ENCODE peak calls at places on chromosome 9, in nine cellular contexts. One of them, this sample, is unnamed.

GRCh38 chr9:111807197-111807596 is 12.5 kb upstream of the SHOC1 start:
- DNase-seq in M059J: no peak
- DNase-seq in type B pancreatic cell: no peak
- DNase-seq in naive B cell: no peak
- DNase-seq in NCI-H748 treated with DMSO at 0.1 percent for 48 hours: no peak
- DNase-seq in ovary: no peak
- DNase-seq in AG04450: no peak
- DNase-seq in IMR-90: no peak
- DNase-seq in G401: no peak
- DNase-seq in this sample: no peak

GRCh38 chr9:7117676-7118561 is 360.1 kb downstream of the KDM4C start:
- DNase-seq in M059J: no peak
- DNase-seq in type B pancreatic cell: no peak
- DNase-seq in naive B cell: no peak
- DNase-seq in NCI-H748 treated with DMSO at 0.1 percent for 48 hours: peak
- DNase-seq in ovary: no peak
- DNase-seq in AG04450: no peak
- DNase-seq in IMR-90: peak
- DNase-seq in G401: peak
- DNase-seq in this sample: peak

GRCh38 chr9:114732842-114733241 is 50.9 kb upstream of the TEX48 start:
- DNase-seq in M059J: peak
- DNase-seq in type B pancreatic cell: no peak
- DNase-seq in naive B cell: no peak
- DNase-seq in NCI-H748 treated with DMSO at 0.1 percent for 48 hours: no peak
- DNase-seq in ovary: no peak
- DNase-seq in AG04450: no peak
- DNase-seq in IMR-90: peak
- DNase-seq in G401: no peak
- DNase-seq in this sample: no peak

GRCh38 chr9:19641046-19641445 is 147.8 kb downstream of the SLC24A2 start:
- DNase-seq in M059J: peak
- DNase-seq in type B pancreatic cell: no peak
- DNase-seq in naive B cell: no peak
- DNase-seq in NCI-H748 treated with DMSO at 0.1 percent for 48 hours: no peak
- DNase-seq in ovary: no peak
- DNase-seq in AG04450: no peak
- DNase-seq in IMR-90: no peak
- DNase-seq in G401: no peak
- DNase-seq in this sample: no peak

GRCh38 chr9:23707249-23707648 is 118.8 kb downstream of the ELAVL2 start:
- DNase-seq in M059J: no peak
- DNase-seq in type B pancreatic cell: no peak
- DNase-seq in naive B cell: no peak
- DNase-seq in NCI-H748 treated with DMSO at 0.1 percent for 48 hours: no peak
- DNase-seq in ovary: no peak
- DNase-seq in AG04450: no peak
- DNase-seq in IMR-90: no peak
- DNase-seq in G401: no peak
- DNase-seq in this sample: no peak

GRCh38 chr9:78769684-78770083 is 472.8 kb downstream of the PSAT1 start:
- DNase-seq in M059J: no peak
- DNase-seq in type B pancreatic cell: no peak
- DNase-seq in naive B cell: no peak
- DNase-seq in NCI-H748 treated with DMSO at 0.1 percent for 48 hours: no peak
- DNase-seq in ovary: no peak
- DNase-seq in AG04450: no peak
- DNase-seq in IMR-90: no peak
- DNase-seq in G401: no peak
- DNase-seq in this sample: no peak

GRCh38 chr9:121253821-121254471 is 14.0 kb upstream of the GSN start:
- DNase-seq in M059J: no peak
- DNase-seq in type B pancreatic cell: no peak
- DNase-seq in naive B cell: no peak
- DNase-seq in NCI-H748 treated with DMSO at 0.1 percent for 48 hours: no peak
- DNase-seq in ovary: no peak
- DNase-seq in AG04450: no peak
- DNase-seq in IMR-90: no peak
- DNase-seq in G401: no peak
- DNase-seq in this sample: no peak

GRCh38 chr9:90296539-90296938 is 346.1 kb downstream of the DIRAS2 start:
- DNase-seq in M059J: no peak
- DNase-seq in type B pancreatic cell: no peak
- DNase-seq in naive B cell: no peak
- DNase-seq in NCI-H748 treated with DMSO at 0.1 percent for 48 hours: no peak
- DNase-seq in ovary: no peak
- DNase-seq in AG04450: no peak
- DNase-seq in IMR-90: no peak
- DNase-seq in G401: peak
- DNase-seq in this sample: no peak

GRCh38 chr9:99073985-99074901 is 30.7 kb upstream of the TGFBR1 start:
- DNase-seq in M059J: no peak
- DNase-seq in type B pancreatic cell: no peak
- DNase-seq in naive B cell: no peak
- DNase-seq in NCI-H748 treated with DMSO at 0.1 percent for 48 hours: no peak
- DNase-seq in ovary: no peak
- DNase-seq in AG04450: no peak
- DNase-seq in IMR-90: no peak
- DNase-seq in G401: no peak
- DNase-seq in this sample: no peak